ENCODE peak calls at places on chromosomes 13 and 19, in nine cellular contexts. One of them, this sample, is unnamed.

GRCh38 chr13:36445806-36446423 is 13.6 kb downstream of the CCNA1 start:
- DNase-seq in A172: no peak
- DNase-seq in mucosa of descending colon: no peak
- DNase-seq in RWPE1: no peak
- DNase-seq in germinal center: no peak
- DNase-seq in GM18507: no peak
- DNase-seq in endothelial cell of umbilical vein: no peak
- DNase-seq in mesenteric fat pad: no peak
- DNase-seq in neural progenitor cell: no peak
- DNase-seq in this sample: no peak

GRCh38 chr19:18663940-18664530 is 19.4 kb upstream of the CRTC1 start:
- DNase-seq in A172: no peak
- DNase-seq in mucosa of descending colon: no peak
- DNase-seq in RWPE1: no peak
- DNase-seq in germinal center: no peak
- DNase-seq in GM18507: no peak
- DNase-seq in endothelial cell of umbilical vein: no peak
- DNase-seq in mesenteric fat pad: no peak
- DNase-seq in neural progenitor cell: no peak
- DNase-seq in this sample: no peak

GRCh38 chr13:73421310-73421912 is 362.6 kb downstream of the KLF5 start:
- DNase-seq in A172: peak; percentile 53
- DNase-seq in mucosa of descending colon: peak; percentile 22
- DNase-seq in RWPE1: peak; percentile 77
- DNase-seq in germinal center: no peak
- DNase-seq in GM18507: no peak
- DNase-seq in endothelial cell of umbilical vein: no peak
- DNase-seq in mesenteric fat pad: no peak
- DNase-seq in neural progenitor cell: no peak
- DNase-seq in this sample: no peak

GRCh38 chr19:46124638-46125115 is at the start of gene IGFL3:
- DNase-seq in A172: no peak
- DNase-seq in mucosa of descending colon: no peak
- DNase-seq in RWPE1: no peak
- DNase-seq in germinal center: no peak
- DNase-seq in GM18507: no peak
- DNase-seq in endothelial cell of umbilical vein: no peak
- DNase-seq in mesenteric fat pad: no peak
- DNase-seq in neural progenitor cell: no peak
- DNase-seq in this sample: no peak

GRCh38 chr19:38318595-38319142 is 976 bp upstream of the KCNK6 start:
- DNase-seq in A172: no peak
- DNase-seq in mucosa of descending colon: no peak
- DNase-seq in RWPE1: peak; percentile 46
- DNase-seq in germinal center: no peak
- DNase-seq in GM18507: no peak
- DNase-seq in endothelial cell of umbilical vein: peak; percentile 50
- DNase-seq in mesenteric fat pad: no peak
- DNase-seq in neural progenitor cell: no peak
- DNase-seq in this sample: no peak

GRCh38 chr13:48437381-48437780 is 24.5 kb upstream of the LPAR6 start:
- DNase-seq in A172: no peak
- DNase-seq in mucosa of descending colon: peak; percentile 27
- DNase-seq in RWPE1: no peak
- DNase-seq in germinal center: no peak
- DNase-seq in GM18507: no peak
- DNase-seq in endothelial cell of umbilical vein: peak; percentile 82
- DNase-seq in mesenteric fat pad: no peak
- DNase-seq in neural progenitor cell: no peak
- DNase-seq in this sample: no peak

GRCh38 chr19:16406356-16406755 is 65.4 kb downstream of the EPS15L1 start:
- DNase-seq in A172: no peak
- DNase-seq in mucosa of descending colon: no peak
- DNase-seq in RWPE1: no peak
- DNase-seq in germinal center: no peak
- DNase-seq in GM18507: no peak
- DNase-seq in endothelial cell of umbilical vein: no peak
- DNase-seq in mesenteric fat pad: no peak
- DNase-seq in neural progenitor cell: no peak
- DNase-seq in this sample: no peak

GRCh38 chr13:99501952-99502310 is 659 bp downstream of the TM9SF2 start:
- DNase-seq in A172: peak; percentile 11
- DNase-seq in mucosa of descending colon: peak; percentile 51
- DNase-seq in RWPE1: no peak
- DNase-seq in germinal center: no peak
- DNase-seq in GM18507: no peak
- DNase-seq in endothelial cell of umbilical vein: peak; percentile 48
- DNase-seq in mesenteric fat pad: no peak
- DNase-seq in neural progenitor cell: no peak
- DNase-seq in this sample: no peak

GRCh38 chr19:2509096-2509495 is 33.2 kb downstream of the GADD45B start:
- DNase-seq in A172: no peak
- DNase-seq in mucosa of descending colon: no peak
- DNase-seq in RWPE1: no peak
- DNase-seq in germinal center: no peak
- DNase-seq in GM18507: no peak
- DNase-seq in endothelial cell of umbilical vein: no peak
- DNase-seq in mesenteric fat pad: no peak
- DNase-seq in neural progenitor cell: no peak
- DNase-seq in this sample: no peak

GRCh38 chr19:29587518-29587986 is 18.5 kb upstream of the POP4 start:
- DNase-seq in A172: peak; percentile 90
- DNase-seq in mucosa of descending colon: peak; percentile 27
- DNase-seq in RWPE1: no peak
- DNase-seq in germinal center: no peak
- DNase-seq in GM18507: no peak
- DNase-seq in endothelial cell of umbilical vein: no peak
- DNase-seq in mesenteric fat pad: peak; percentile 14
- DNase-seq in neural progenitor cell: no peak
- DNase-seq in this sample: no peak

GRCh38 chr19:29285878-29286277 is 72.9 kb upstream of the UQCRFS1 start:
- DNase-seq in A172: peak; percentile 18
- DNase-seq in mucosa of descending colon: no peak
- DNase-seq in RWPE1: no peak
- DNase-seq in germinal center: no peak
- DNase-seq in GM18507: no peak
- DNase-seq in endothelial cell of umbilical vein: no peak
- DNase-seq in mesenteric fat pad: peak; percentile 51
- DNase-seq in neural progenitor cell: peak; percentile 76
- DNase-seq in this sample: no peak

GRCh38 chr13:110340812-110341444 is 33.8 kb downstream of the COL4A2 start:
- DNase-seq in A172: peak; percentile 68
- DNase-seq in mucosa of descending colon: peak; percentile 59
- DNase-seq in RWPE1: no peak
- DNase-seq in germinal center: no peak
- DNase-seq in GM18507: no peak
- DNase-seq in endothelial cell of umbilical vein: peak; percentile 80
- DNase-seq in mesenteric fat pad: peak; percentile 93
- DNase-seq in neural progenitor cell: no peak
- DNase-seq in this sample: no peak

GRCh38 chr13:74388626-74389025 is 254.4 kb upstream of the KLF12 start:
- DNase-seq in A172: no peak
- DNase-seq in mucosa of descending colon: no peak
- DNase-seq in RWPE1: no peak
- DNase-seq in germinal center: no peak
- DNase-seq in GM18507: no peak
- DNase-seq in endothelial cell of umbilical vein: no peak
- DNase-seq in mesenteric fat pad: no peak
- DNase-seq in neural progenitor cell: no peak
- DNase-seq in this sample: no peak

GRCh38 chr19:3210347-3211017 is 14.0 kb upstream of the CELF5 start:
- DNase-seq in A172: peak; percentile 32
- DNase-seq in mucosa of descending colon: peak; percentile 76
- DNase-seq in RWPE1: peak; percentile 61
- DNase-seq in germinal center: peak; percentile 74
- DNase-seq in GM18507: peak; percentile 59
- DNase-seq in endothelial cell of umbilical vein: peak; percentile 40
- DNase-seq in mesenteric fat pad: no peak
- DNase-seq in neural progenitor cell: peak; percentile 61
- DNase-seq in this sample: no peak

GRCh38 chr13:20416223-20416622 is 109.4 kb downstream of the CRYL1 start:
- DNase-seq in A172: no peak
- DNase-seq in mucosa of descending colon: no peak
- DNase-seq in RWPE1: no peak
- DNase-seq in germinal center: no peak
- DNase-seq in GM18507: no peak
- DNase-seq in endothelial cell of umbilical vein: no peak
- DNase-seq in mesenteric fat pad: peak; percentile 73
- DNase-seq in neural progenitor cell: no peak
- DNase-seq in this sample: no peak

GRCh38 chr13:42394361-42395065 is 122.6 kb downstream of the AKAP11 start:
- DNase-seq in A172: no peak
- DNase-seq in mucosa of descending colon: no peak
- DNase-seq in RWPE1: no peak
- DNase-seq in germinal center: no peak
- DNase-seq in GM18507: no peak
- DNase-seq in endothelial cell of umbilical vein: no peak
- DNase-seq in mesenteric fat pad: no peak
- DNase-seq in neural progenitor cell: no peak
- DNase-seq in this sample: no peak

GRCh38 chr19:46629546-46630025 is 4.7 kb upstream of the PTGIR start:
- DNase-seq in A172: no peak
- DNase-seq in mucosa of descending colon: no peak
- DNase-seq in RWPE1: no peak
- DNase-seq in germinal center: no peak
- DNase-seq in GM18507: no peak
- DNase-seq in endothelial cell of umbilical vein: peak; percentile 75
- DNase-seq in mesenteric fat pad: no peak
- DNase-seq in neural progenitor cell: no peak
- DNase-seq in this sample: no peak

GRCh38 chr13:30000373-30000770 is 150.0 kb upstream of the UBL3 start:
- DNase-seq in A172: no peak
- DNase-seq in mucosa of descending colon: peak; percentile 60
- DNase-seq in RWPE1: no peak
- DNase-seq in germinal center: no peak
- DNase-seq in GM18507: no peak
- DNase-seq in endothelial cell of umbilical vein: no peak
- DNase-seq in mesenteric fat pad: no peak
- DNase-seq in neural progenitor cell: no peak
- DNase-seq in this sample: no peak

GRCh38 chr19:38945562-38946228 is 15.0 kb downstream of the MRPS12 start:
- DNase-seq in A172: no peak
- DNase-seq in mucosa of descending colon: no peak
- DNase-seq in RWPE1: no peak
- DNase-seq in germinal center: no peak
- DNase-seq in GM18507: no peak
- DNase-seq in endothelial cell of umbilical vein: no peak
- DNase-seq in mesenteric fat pad: no peak
- DNase-seq in neural progenitor cell: no peak
- DNase-seq in this sample: no peak

GRCh38 chr19:42024622-42025111 is 30.6 kb upstream of the ATP1A3 start:
- DNase-seq in A172: peak; percentile 64
- DNase-seq in mucosa of descending colon: no peak
- DNase-seq in RWPE1: no peak
- DNase-seq in germinal center: no peak
- DNase-seq in GM18507: no peak
- DNase-seq in endothelial cell of umbilical vein: no peak
- DNase-seq in mesenteric fat pad: no peak
- DNase-seq in neural progenitor cell: no peak
- DNase-seq in this sample: no peak

GRCh38 chr19:18309525-18310064 is 13.3 kb downstream of the LSM4 start:
- DNase-seq in A172: no peak
- DNase-seq in mucosa of descending colon: no peak
- DNase-seq in RWPE1: no peak
- DNase-seq in germinal center: no peak
- DNase-seq in GM18507: no peak
- DNase-seq in endothelial cell of umbilical vein: no peak
- DNase-seq in mesenteric fat pad: no peak
- DNase-seq in neural progenitor cell: no peak
- DNase-seq in this sample: no peak

This sample was measured in amniotic stem cell.